ENCODE peak calls at places on chromosomes 13 and 19, in seven cellular contexts. L is dorsolateral prefrontal cortex; P is stimulated activated CD4-positive, alpha-beta T cell treated with anti-CD3 and anti-CD28 coated beads, Interleukin-12 subunit alpha, Interleukin-12 subunit beta, amount 100 ng/mL, for 4 hours; Z is NCI-H510A; B is HFFc6; Q is T-helper 1 cell; U is tibial nerve. C is an unnamed sample.

GRCh38 chr13:66689037-66689619 is 541.0 kb downstream of the PCDH9 start:
- DNase-seq in L (no peak), P (no peak), Z (no peak), B (no peak), Q (no peak), U (no peak), C (no peak)

GRCh38 chr19:4577020-4577782 is 17.7 kb upstream of the SEMA6B start:
- DNase-seq in L (no peak), P (no peak), Z (no peak), B (no peak), Q (no peak), U (no peak), C (no peak)

GRCh38 chr19:6767357-6768235 is at the start of gene SH2D3A:
- DNase-seq in L (no peak), P (peak), Z (no peak), B (no peak), Q (peak), U (no peak), C (peak)

GRCh38 chr19:47215581-47215980 is 15.4 kb downstream of the BBC3 start:
- DNase-seq in L (no peak), P (no peak), Z (no peak), B (no peak), Q (no peak), U (no peak), C (no peak)

GRCh38 chr19:41427647-41428480 is 690 bp upstream of the B3GNT8 start:
- DNase-seq in L (peak), P (no peak), Z (peak), B (no peak), Q (peak), U (peak), C (peak)

GRCh38 chr13:24075137-24075975 is 85.2 kb upstream of the SPATA13 start:
- DNase-seq in L (no peak), P (no peak), Z (no peak), B (no peak), Q (no peak), U (no peak), C (no peak)

GRCh38 chr13:99174533-99175100 is 26.0 kb upstream of the UBAC2 start:
- DNase-seq in L (no peak), P (no peak), Z (no peak), B (no peak), Q (no peak), U (no peak), C (no peak)

GRCh38 chr19:10251792-10252694 is at the start of gene MRPL4:
- DNase-seq in L (peak), P (peak), Z (peak), B (peak), Q (peak), U (peak), C (peak)

GRCh38 chr13:42832341-42833153 is 51.2 kb downstream of the FAM216B start:
- DNase-seq in L (no peak), P (no peak), Z (no peak), B (peak), Q (no peak), U (no peak), C (no peak)

GRCh38 chr19:18674616-18675015 is 8.9 kb upstream of the CRTC1 start:
- DNase-seq in L (peak), P (no peak), Z (no peak), B (no peak), Q (no peak), U (no peak), C (no peak)

GRCh38 chr13:33710924-33711323 is 107.0 kb upstream of the RFC3 start:
- DNase-seq in L (no peak), P (no peak), Z (no peak), B (no peak), Q (no peak), U (no peak), C (no peak)

GRCh38 chr19:17454579-17454978 is 6.1 kb upstream of the TMEM221 start:
- DNase-seq in L (no peak), P (no peak), Z (no peak), B (no peak), Q (no peak), U (no peak), C (no peak)

GRCh38 chr13:110560606-110561334 is 752 bp downstream of the RAB20 start:
- DNase-seq in L (no peak), P (peak), Z (no peak), B (no peak), Q (no peak), U (no peak), C (no peak)

GRCh38 chr13:93752506-93752905 is 525.9 kb downstream of the GPC6 start:
- DNase-seq in L (no peak), P (no peak), Z (no peak), B (no peak), Q (no peak), U (no peak), C (no peak)

GRCh38 chr13:25881946-25882574 is 169.8 kb downstream of the SHISA2 start:
- DNase-seq in L (no peak), P (no peak), Z (peak), B (no peak), Q (no peak), U (no peak), C (no peak)

GRCh38 chr19:28641395-28641794 is 571.6 kb downstream of the UQCRFS1 start:
- DNase-seq in L (no peak), P (no peak), Z (no peak), B (no peak), Q (no peak), U (no peak), C (no peak)

GRCh38 chr13:35283856-35284255 is 192.6 kb downstream of the MAB21L1 start:
- DNase-seq in L (no peak), P (no peak), Z (peak), B (peak), Q (no peak), U (no peak), C (no peak)

GRCh38 chr19:39403331-39404312 is 3.0 kb upstream of the ZFP36 start:
- DNase-seq in L (peak), P (peak), Z (peak), B (peak), Q (peak), U (peak), C (peak)

GRCh38 chr19:47097396-47098217 is 16.0 kb downstream of the ZC3H4 start:
- DNase-seq in L (no peak), P (no peak), Z (no peak), B (no peak), Q (no peak), U (peak), C (no peak)

GRCh38 chr13:84670245-84670644 is 788.0 kb upstream of the SLITRK1 start:
- DNase-seq in L (no peak), P (no peak), Z (no peak), B (no peak), Q (no peak), U (no peak), C (no peak)

GRCh38 chr19:11324079-11324661 is 15.3 kb downstream of the RAB3D start:
- DNase-seq in L (peak), P (no peak), Z (peak), B (peak), Q (no peak), U (peak), C (peak)

GRCh38 chr13:109330123-109330522 is 456.3 kb downstream of the IRS2 start:
- DNase-seq in L (no peak), P (no peak), Z (no peak), B (no peak), Q (no peak), U (no peak), C (no peak)

GRCh38 chr19:47035127-47035494 is 13.3 kb downstream of the TMEM160 start:
- DNase-seq in L (no peak), P (no peak), Z (no peak), B (no peak), Q (no peak), U (no peak), C (no peak)

GRCh38 chr19:50371914-50372475 is 4.3 kb upstream of the NR1H2 start:
- DNase-seq in L (no peak), P (no peak), Z (no peak), B (no peak), Q (no peak), U (no peak), C (no peak)

GRCh38 chr19:49342291-49342721 is 7.1 kb downstream of the CD37 start:
- DNase-seq in L (no peak), P (no peak), Z (no peak), B (no peak), Q (no peak), U (no peak), C (no peak)

GRCh38 chr13:114068723-114069322 is 63.6 kb downstream of the RASA3 start:
- DNase-seq in L (peak), P (no peak), Z (no peak), B (peak), Q (no peak), U (peak), C (peak)

GRCh38 chr13:54852831-54853230 is 1824.2 kb downstream of the OLFM4 start:
- DNase-seq in L (no peak), P (no peak), Z (no peak), B (no peak), Q (no peak), U (no peak), C (no peak)

GRCh38 chr19:2529473-2529918 is 53.6 kb downstream of the GADD45B start:
- DNase-seq in L (no peak), P (no peak), Z (peak), B (peak), Q (no peak), U (no peak), C (no peak)

GRCh38 chr13:97259787-97260641 is 37.9 kb downstream of the MBNL2 start:
- DNase-seq in L (no peak), P (no peak), Z (no peak), B (peak), Q (no peak), U (no peak), C (no peak)

GRCh38 chr19:22502766-22503165 is 80.6 kb upstream of the ZNF98 start:
- DNase-seq in L (no peak), P (no peak), Z (no peak), B (no peak), Q (no peak), U (no peak), C (no peak)

GRCh38 chr13:51645154-51645650 is 60.9 kb downstream of the WDFY2 start:
- DNase-seq in L (no peak), P (no peak), Z (no peak), B (peak), Q (peak), U (no peak), C (no peak)

GRCh38 chr19:57465680-57466381 is 8.9 kb upstream of the VN1R1 start:
- DNase-seq in L (no peak), P (no peak), Z (no peak), B (peak), Q (no peak), U (no peak), C (no peak)

GRCh38 chr19:23095406-23095805 is 21.4 kb upstream of the ZNF730 start:
- DNase-seq in L (no peak), P (no peak), Z (no peak), B (no peak), Q (no peak), U (no peak), C (no peak)

GRCh38 chr19:54448037-54448773 is 794 bp upstream of the LENG8 start:
- DNase-seq in L (peak), P (peak), Z (no peak), B (peak), Q (peak), U (peak), C (peak)

GRCh38 chr13:23725922-23726321 is 155.7 kb downstream of the TNFRSF19 start:
- DNase-seq in L (no peak), P (no peak), Z (no peak), B (no peak), Q (no peak), U (no peak), C (no peak)

GRCh38 chr19:39515551-39516191 is 732 bp downstream of the SELENOV start:
- DNase-seq in L (no peak), P (peak), Z (no peak), B (no peak), Q (no peak), U (no peak), C (no peak)

C was measured in uterus.